ENCODE peak calls at places on chromosomes 11 and 22, in five cellular contexts. M is body of pancreas; R is SK-N-SH; H is OCI-LY7; X is CD8-positive, alpha-beta T cell. S is an unnamed sample.
A peak's percentile ranks its signal among the peaks of the same experiment; 100 is the strongest.

GRCh38 chr11:35751664-35752061 is 89.1 kb downstream of the TRIM44 start:
- DNase-seq in X (no peak), H (no peak), R (no peak), M (no peak), S (no peak)

GRCh38 chr11:64472593-64473455 is 113.9 kb downstream of the RPS6KA4 start:
- DNase-seq in X (no peak), H (no peak), R (no peak), M (peak; percentile 72), S (no peak)

GRCh38 chr11:1260023-1260501 is 37.2 kb downstream of the MUC5B start:
- DNase-seq in R (peak; percentile 91), M (no peak), H (peak; percentile 57), X (peak; percentile 26), S (no peak)

GRCh38 chr22:44917372-44918165 is 92.2 kb downstream of the PHF21B start:
- DNase-seq in X (no peak), M (no peak), R (no peak), H (no peak), S (no peak)

GRCh38 chr11:12765428-12765827 is 91.2 kb downstream of the TEAD1 start:
- DNase-seq in R (no peak), M (peak; percentile 40), X (no peak), H (peak; percentile 11), S (no peak)

GRCh38 chr11:6418199-6418957 is 516 bp downstream of the APBB1 start:
- DNase-seq in R (no peak), X (no peak), M (peak; percentile 69), H (no peak), S (no peak)

GRCh38 chr22:46710842-46711241 is 27.2 kb downstream of the CERK start:
- DNase-seq in M (no peak), H (no peak), R (no peak), X (no peak), S (no peak)

GRCh38 chr11:116656011-116656410 is 116.8 kb downstream of the BUD13 start:
- DNase-seq in H (no peak), X (no peak), R (no peak), M (no peak), S (no peak)

GRCh38 chr11:128865490-128865889 is 1.6 kb downstream of the KCNJ1 start:
- DNase-seq in M (no peak), H (no peak), X (no peak), R (no peak), S (no peak)

GRCh38 chr22:36461665-36462474 is 19.6 kb downstream of the TXN2 start:
- DNase-seq in M (peak; percentile 75), H (no peak), R (no peak), X (no peak), S (no peak)

GRCh38 chr22:37193629-37194191 is 5.7 kb upstream of the C1QTNF6 start:
- DNase-seq in H (no peak), X (no peak), R (no peak), M (no peak), S (no peak)

GRCh38 chr11:58301576-58301975 is 33.5 kb upstream of the OR10W1 start:
- DNase-seq in R (no peak), X (no peak), H (no peak), M (no peak), S (no peak)

GRCh38 chr11:127252321-127252720 is 251.8 kb upstream of the KIRREL3 start:
- DNase-seq in M (no peak), R (no peak), X (no peak), H (no peak), S (no peak)

GRCh38 chr11:118434123-118434552 is 2.2 kb upstream of the KMT2A start:
- DNase-seq in M (no peak), R (peak; percentile 67), H (peak; percentile 85), X (no peak), S (no peak)

GRCh38 chr11:76578655-76579046 is 91.9 kb downstream of the LRRC32 start:
- DNase-seq in R (peak; percentile 14), X (no peak), H (no peak), M (peak; percentile 27), S (no peak)

GRCh38 chr11:10414181-10414580 is 40.9 kb upstream of the AMPD3 start:
- DNase-seq in M (no peak), H (no peak), X (no peak), R (no peak), S (no peak)

GRCh38 chr11:7383406-7383805 is 101.9 kb upstream of the OLFML1 start:
- DNase-seq in M (no peak), R (no peak), X (no peak), H (no peak), S (no peak)

GRCh38 chr22:36182056-36182455 is 19.6 kb downstream of the APOL4 start:
- DNase-seq in X (no peak), R (no peak), H (no peak), M (no peak), S (no peak)

GRCh38 chr11:74134661-74135515 is 35.9 kb downstream of the C2CD3 start:
- DNase-seq in M (no peak), H (no peak), R (no peak), X (no peak), S (no peak)

GRCh38 chr11:113387605-113388211 is at the start of gene ANKK1:
- DNase-seq in M (peak; percentile 52), R (peak; percentile 15), H (no peak), X (no peak), S (no peak)

GRCh38 chr22:46941958-46942815 is 179.7 kb downstream of the TBC1D22A start:
- DNase-seq in X (no peak), H (no peak), M (no peak), R (no peak), S (no peak)

GRCh38 chr11:36051235-36052072 is 107.6 kb downstream of the LDLRAD3 start:
- DNase-seq in M (no peak), H (no peak), X (no peak), R (no peak), S (no peak)

GRCh38 chr11:64256300-64256699 is 5.0 kb downstream of the PLCB3 start:
- DNase-seq in X (no peak), R (peak; percentile 19), M (no peak), H (no peak), S (no peak)

GRCh38 chr11:36400768-36401455 is 104.8 kb downstream of the PRR5L start:
- DNase-seq in X (no peak), M (no peak), R (no peak), H (no peak), S (no peak)

GRCh38 chr22:30324008-30324730 is 2.6 kb downstream of the TBC1D10A start:
- DNase-seq in H (no peak), M (no peak), X (no peak), R (no peak), S (no peak)

GRCh38 chr11:8354622-8355417 is 91.1 kb upstream of the LMO1 start:
- DNase-seq in M (no peak), H (no peak), X (no peak), R (peak; percentile 79), S (no peak)

GRCh38 chr11:848380-848931 is 5.8 kb downstream of the TSPAN4 start:
- DNase-seq in R (peak; percentile 89), M (peak; percentile 64), X (peak; percentile 47), H (peak; percentile 71), S (no peak)

GRCh38 chr11:112555491-112556364 is 295.1 kb upstream of the PLET1 start:
- DNase-seq in R (peak; percentile 66), H (peak; percentile 36), X (peak; percentile 58), M (peak; percentile 63), S (no peak)

GRCh38 chr11:17353228-17354021 is 1.8 kb downstream of the NCR3LG1 start:
- DNase-seq in R (peak; percentile 81), H (peak; percentile 69), M (peak; percentile 75), X (peak; percentile 24), S (peak; percentile 16)

GRCh38 chr11:35859311-35859710 is 84.6 kb upstream of the LDLRAD3 start:
- DNase-seq in H (no peak), X (no peak), M (no peak), R (no peak), S (no peak)

GRCh38 chr22:43901976-43902643 is 10.3 kb upstream of the PNPLA5 start:
- DNase-seq in X (no peak), R (no peak), H (no peak), M (no peak), S (no peak)

GRCh38 chr11:20311444-20311843 is 52.1 kb upstream of the HTATIP2 start:
- DNase-seq in R (no peak), H (no peak), X (no peak), M (no peak), S (no peak)
- H3K4me1 ChIP-seq in R (peaks cover 2% of the 10 kb centered on the region), H (no peaks in the 10 kb centered on the region), X (no peaks in the 10 kb centered on the region), M (no peaks in the 10 kb centered on the region), S (no peaks in the 10 kb centered on the region)

GRCh38 chr22:49970528-49971231 is 10.1 kb downstream of the PIM3 start:
- DNase-seq in R (peak; percentile 79), H (peak; percentile 74), M (peak; percentile 95), X (peak; percentile 92), S (peak; percentile 95)
- H3K4me3 ChIP-seq in R (peak overlapping the region; percentile 54), H (peak overlapping the region; percentile 46), M (no peak overlapping the region), X (peak overlapping the region; percentile 34), S (peak overlapping the region; percentile 62)

GRCh38 chr11:61148016-61148640 is 13.1 kb downstream of the VPS37C start:
- DNase-seq in M (peak; percentile 33), H (no peak), X (no peak), R (no peak), S (no peak)
- H3K4me1 ChIP-seq in M (peaks cover 63% of the 10 kb centered on the region), H (no peaks in the 10 kb centered on the region), X (peaks cover 8% of the 10 kb centered on the region), R (peaks cover 41% of the 10 kb centered on the region), S (peaks cover 37% of the 10 kb centered on the region)

DNA sequence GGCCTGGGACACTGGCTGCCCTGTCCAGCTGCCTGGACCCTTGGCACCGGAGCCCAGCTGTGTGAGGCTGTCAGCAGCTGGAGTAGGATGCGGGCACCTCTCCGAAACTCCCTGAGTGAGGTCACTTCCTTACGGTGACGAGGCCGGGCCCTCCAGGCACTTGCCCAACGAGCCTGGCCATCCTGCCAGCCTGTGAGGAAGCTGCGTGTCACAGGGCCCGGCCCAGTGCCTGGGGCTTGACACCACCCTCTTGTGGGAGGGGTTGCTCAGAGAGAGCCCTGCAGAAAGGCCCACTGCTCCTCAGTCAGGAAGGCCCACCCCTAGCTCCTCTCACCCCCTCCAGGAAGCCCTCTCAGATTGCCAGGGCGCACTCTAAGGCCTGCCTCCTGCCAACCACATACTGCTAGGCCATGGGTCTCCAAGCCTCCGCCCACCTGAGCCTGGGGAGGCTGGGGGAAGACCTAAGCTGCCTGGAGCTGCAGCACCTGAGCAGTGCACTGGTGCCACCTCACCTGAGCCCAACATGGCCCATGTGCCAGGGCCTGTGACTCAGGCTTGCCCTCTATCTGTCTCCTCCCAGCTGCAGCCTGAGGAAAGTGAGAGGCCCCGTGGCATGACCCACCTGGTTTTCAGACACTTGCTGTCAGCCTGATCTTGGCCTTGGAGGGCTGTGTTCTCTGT is 4.3 kb upstream of the PHLDA2 start:
- DNase-seq in H (no peak), R (peak; percentile 44), M (peak; percentile 41), X (peak; percentile 24), S (peak; percentile 95)
- H3K4me3 ChIP-seq in H (no peak overlapping the region), R (no peak overlapping the region), M (no peak overlapping the region), X (no peak overlapping the region), S (peak overlapping the region; percentile 41)